ENCODE peak calls at places on chromosomes 12 and 14, in seven cellular contexts. One of them, this sample, is unnamed.

GRCh38 chr12:58757422-58757821 is 162.9 kb downstream of the LRIG3 start:
- DNase-seq in H1: no peak
- DNase-seq in transverse colon: no peak
- DNase-seq in endothelial cell of umbilical vein: peak; percentile 89
- DNase-seq in stomach: no peak
- DNase-seq in vagina: no peak
- DNase-seq in HepG2: no peak
- DNase-seq in this sample: no peak

GRCh38 chr12:51023625-51024395 is 2.4 kb downstream of the SLC11A2 start:
- DNase-seq in stomach: no peak
- DNase-seq in HepG2: peak; percentile 34
- DNase-seq in transverse colon: no peak
- DNase-seq in H1: no peak
- DNase-seq in vagina: no peak
- DNase-seq in endothelial cell of umbilical vein: peak; percentile 30
- DNase-seq in this sample: no peak

GRCh38 chr12:98885778-98886177 is 240.7 kb downstream of the APAF1 start:
- DNase-seq in endothelial cell of umbilical vein: no peak
- DNase-seq in H1: no peak
- DNase-seq in transverse colon: no peak
- DNase-seq in vagina: no peak
- DNase-seq in HepG2: no peak
- DNase-seq in stomach: no peak
- DNase-seq in this sample: no peak

GRCh38 chr14:87160964-87161363 is 832.0 kb downstream of the GALC start:
- DNase-seq in transverse colon: no peak
- DNase-seq in stomach: no peak
- DNase-seq in vagina: no peak
- DNase-seq in H1: no peak
- DNase-seq in endothelial cell of umbilical vein: no peak
- DNase-seq in HepG2: no peak
- DNase-seq in this sample: no peak

GRCh38 chr12:120110550-120111501 is 5.7 kb downstream of the RAB35 start:
- DNase-seq in H1: no peak
- DNase-seq in vagina: no peak
- DNase-seq in HepG2: no peak
- DNase-seq in stomach: peak; percentile 63
- DNase-seq in transverse colon: peak; percentile 58
- DNase-seq in endothelial cell of umbilical vein: no peak
- DNase-seq in this sample: no peak

GRCh38 chr12:6613015-6613775 is 6.0 kb upstream of the CHD4 start:
- DNase-seq in endothelial cell of umbilical vein: peak; percentile 28
- DNase-seq in HepG2: peak; percentile 62
- DNase-seq in transverse colon: peak; percentile 86
- DNase-seq in vagina: no peak
- DNase-seq in H1: no peak
- DNase-seq in stomach: peak; percentile 79
- DNase-seq in this sample: no peak

GRCh38 chr12:130192667-130193345 is 30.5 kb downstream of the FZD10 start:
- DNase-seq in stomach: peak; percentile 14
- DNase-seq in endothelial cell of umbilical vein: no peak
- DNase-seq in HepG2: peak; percentile 3
- DNase-seq in vagina: peak; percentile 67
- DNase-seq in H1: peak; percentile 25
- DNase-seq in transverse colon: no peak
- DNase-seq in this sample: no peak

GRCh38 chr12:118467576-118467975 is 91.2 kb downstream of the SUDS3 start:
- DNase-seq in endothelial cell of umbilical vein: no peak
- DNase-seq in vagina: no peak
- DNase-seq in H1: no peak
- DNase-seq in transverse colon: no peak
- DNase-seq in stomach: no peak
- DNase-seq in HepG2: no peak
- DNase-seq in this sample: no peak

GRCh38 chr14:82420874-82421273 is 887.2 kb upstream of the SEL1L start:
- DNase-seq in transverse colon: no peak
- DNase-seq in stomach: no peak
- DNase-seq in vagina: no peak
- DNase-seq in endothelial cell of umbilical vein: no peak
- DNase-seq in H1: no peak
- DNase-seq in HepG2: no peak
- DNase-seq in this sample: no peak

GRCh38 chr14:33475623-33476022 is 475.3 kb downstream of the EGLN3 start:
- DNase-seq in transverse colon: peak; percentile 73
- DNase-seq in H1: peak; percentile 73
- DNase-seq in vagina: no peak
- DNase-seq in stomach: peak; percentile 47
- DNase-seq in HepG2: peak; percentile 58
- DNase-seq in endothelial cell of umbilical vein: peak; percentile 88
- DNase-seq in this sample: no peak

GRCh38 chr12:42607584-42607984 is 18.0 kb upstream of the PRICKLE1 start:
- DNase-seq in transverse colon: no peak
- DNase-seq in vagina: no peak
- DNase-seq in H1: no peak
- DNase-seq in endothelial cell of umbilical vein: no peak
- DNase-seq in stomach: no peak
- DNase-seq in HepG2: no peak
- DNase-seq in this sample: no peak

GRCh38 chr12:90585640-90586304 is 369.2 kb downstream of the CCER1 start:
- DNase-seq in H1: no peak
- DNase-seq in endothelial cell of umbilical vein: peak; percentile 16
- DNase-seq in vagina: no peak
- DNase-seq in transverse colon: no peak
- DNase-seq in HepG2: no peak
- DNase-seq in stomach: no peak
- DNase-seq in this sample: no peak

GRCh38 chr14:23434488-23435219 is 806 bp downstream of the MYH7 start:
- DNase-seq in H1: no peak
- DNase-seq in endothelial cell of umbilical vein: no peak
- DNase-seq in stomach: peak; percentile 9
- DNase-seq in vagina: peak; percentile 37
- DNase-seq in HepG2: no peak
- DNase-seq in transverse colon: peak; percentile 1
- DNase-seq in this sample: peak; percentile 53

GRCh38 chr12:13487326-13487725 is 290.8 kb downstream of the EMP1 start:
- DNase-seq in stomach: no peak
- DNase-seq in vagina: no peak
- DNase-seq in H1: no peak
- DNase-seq in HepG2: no peak
- DNase-seq in endothelial cell of umbilical vein: no peak
- DNase-seq in transverse colon: no peak
- DNase-seq in this sample: no peak

GRCh38 chr14:60721331-60722162 is 2.6 kb downstream of the SIX4 start:
- DNase-seq in transverse colon: peak; percentile 18
- DNase-seq in HepG2: peak; percentile 67
- DNase-seq in stomach: peak; percentile 44
- DNase-seq in vagina: no peak
- DNase-seq in endothelial cell of umbilical vein: peak; percentile 72
- DNase-seq in H1: no peak
- DNase-seq in this sample: peak; percentile 71

GRCh38 chr12:124230789-124231188 is 64.1 kb upstream of the RFLNA start:
- DNase-seq in HepG2: no peak
- DNase-seq in stomach: no peak
- DNase-seq in transverse colon: no peak
- DNase-seq in H1: no peak
- DNase-seq in endothelial cell of umbilical vein: no peak
- DNase-seq in vagina: no peak
- DNase-seq in this sample: no peak

GRCh38 chr12:11108862-11109261 is 16.7 kb upstream of the TAS2R43 start:
- DNase-seq in stomach: no peak
- DNase-seq in transverse colon: no peak
- DNase-seq in vagina: no peak
- DNase-seq in H1: no peak
- DNase-seq in endothelial cell of umbilical vein: no peak
- DNase-seq in HepG2: no peak
- DNase-seq in this sample: no peak

GRCh38 chr12:75568387-75568786 is 57.0 kb upstream of the KRR1 start:
- DNase-seq in transverse colon: no peak
- DNase-seq in HepG2: no peak
- DNase-seq in endothelial cell of umbilical vein: no peak
- DNase-seq in stomach: no peak
- DNase-seq in H1: no peak
- DNase-seq in vagina: no peak
- DNase-seq in this sample: no peak

GRCh38 chr12:56679834-56680575 is 8.1 kb downstream of the PTGES3 start:
- DNase-seq in endothelial cell of umbilical vein: no peak
- DNase-seq in HepG2: no peak
- DNase-seq in H1: no peak
- DNase-seq in stomach: no peak
- DNase-seq in vagina: no peak
- DNase-seq in transverse colon: no peak
- DNase-seq in this sample: peak; percentile 26
- TF ChIP-seq POLR2A in endothelial cell of umbilical vein: no peak
- TF ChIP-seq POLR2A in HepG2: no peak
- TF ChIP-seq POLR2A in H1: no peak
- TF ChIP-seq POLR2A in stomach: no peak
- TF ChIP-seq POLR2A in vagina: no peak
- TF ChIP-seq POLR2A in transverse colon: no peak
- TF ChIP-seq POLR2A in this sample: no peak

GRCh38 chr14:73774244-73774575 is 60.0 kb upstream of the PNMA1 start:
- DNase-seq in H1: no peak
- DNase-seq in transverse colon: no peak
- DNase-seq in vagina: no peak
- DNase-seq in endothelial cell of umbilical vein: no peak
- DNase-seq in stomach: no peak
- DNase-seq in HepG2: no peak
- DNase-seq in this sample: no peak

GRCh38 chr14:73773441-73774243 is 59.5 kb upstream of the PNMA1 start:
- DNase-seq in stomach: no peak
- DNase-seq in H1: no peak
- DNase-seq in HepG2: no peak
- DNase-seq in vagina: no peak
- DNase-seq in endothelial cell of umbilical vein: no peak
- DNase-seq in transverse colon: no peak
- DNase-seq in this sample: peak; percentile 38

GRCh38 chr14:73774671-73775070 is 60.5 kb upstream of the PNMA1 start:
- DNase-seq in stomach: no peak
- DNase-seq in HepG2: no peak
- DNase-seq in vagina: no peak
- DNase-seq in transverse colon: no peak
- DNase-seq in H1: no peak
- DNase-seq in endothelial cell of umbilical vein: no peak
- DNase-seq in this sample: peak; percentile 33

GRCh38 chr14:73770977-73771847 is 57.0 kb upstream of the PNMA1 start:
- DNase-seq in HepG2: no peak
- DNase-seq in stomach: no peak
- DNase-seq in transverse colon: no peak
- DNase-seq in endothelial cell of umbilical vein: no peak
- DNase-seq in H1: no peak
- DNase-seq in vagina: no peak
- DNase-seq in this sample: no peak

GRCh38 chr14:73771848-73772705 is 57.9 kb upstream of the PNMA1 start:
- DNase-seq in vagina: no peak
- DNase-seq in HepG2: peak; percentile 94
- DNase-seq in stomach: peak; percentile 86
- DNase-seq in H1: peak; percentile 43
- DNase-seq in transverse colon: peak; percentile 84
- DNase-seq in endothelial cell of umbilical vein: peak; percentile 80
- DNase-seq in this sample: no peak
- H3K4me3 ChIP-seq in vagina: no peak overlapping the region
- H3K4me3 ChIP-seq in HepG2: no peak overlapping the region
- H3K4me3 ChIP-seq in stomach: no peak overlapping the region
- H3K4me3 ChIP-seq in H1: no peak overlapping the region
- H3K4me3 ChIP-seq in transverse colon: no peak overlapping the region
- H3K4me3 ChIP-seq in endothelial cell of umbilical vein: no peak overlapping the region
- H3K4me3 ChIP-seq in this sample: no peak overlapping the region

GRCh38 chr14:70317969-70318634 is 41.4 kb downstream of the COX16 start:
- DNase-seq in stomach: peak; percentile 47
- DNase-seq in vagina: no peak
- DNase-seq in endothelial cell of umbilical vein: peak; percentile 35
- DNase-seq in HepG2: peak; percentile 97
- DNase-seq in H1: peak; percentile 23
- DNase-seq in transverse colon: peak; percentile 29
- DNase-seq in this sample: no peak
- TF ChIP-seq POLR2AphosphoS5 in stomach: no peak
- TF ChIP-seq POLR2AphosphoS5 in vagina: no peak
- TF ChIP-seq POLR2AphosphoS5 in endothelial cell of umbilical vein: no peak
- TF ChIP-seq POLR2AphosphoS5 in HepG2: no peak
- TF ChIP-seq POLR2AphosphoS5 in H1: no peak
- TF ChIP-seq POLR2AphosphoS5 in transverse colon: no peak
- TF ChIP-seq POLR2AphosphoS5 in this sample: no peak

GRCh38 chr14:104677506-104678332 is 11.7 kb upstream of the INF2 start:
- DNase-seq in endothelial cell of umbilical vein: peak; percentile 92
- DNase-seq in H1: no peak
- DNase-seq in vagina: no peak
- DNase-seq in HepG2: no peak
- DNase-seq in transverse colon: peak; percentile 73
- DNase-seq in stomach: peak; percentile 69
- DNase-seq in this sample: peak; percentile 78
- TF ChIP-seq POLR2A in endothelial cell of umbilical vein: peak; percentile 71
- TF ChIP-seq POLR2A in H1: peak; percentile 67
- TF ChIP-seq POLR2A in vagina: no peak
- TF ChIP-seq POLR2A in HepG2: no peak
- TF ChIP-seq POLR2A in transverse colon: peak; percentile 80
- TF ChIP-seq POLR2A in stomach: no peak
- TF ChIP-seq POLR2A in this sample: no peak